ENCODE peak calls at places on chromosomes 6 and 20, in five cellular contexts. L is lower leg skin, O is K562, E is tibial nerve, J is body of pancreas. X is an unnamed sample.

GRCh38 chr6:56775498-56776166 is 132.9 kb upstream of the DST start:
- DNase-seq in L (no peak), O (no peak), E (no peak), J (no peak), X (no peak)

GRCh38 chr6:5412017-5412416 is 150.7 kb downstream of the FARS2 start:
- DNase-seq in L (no peak), O (no peak), E (no peak), J (no peak), X (no peak)

GRCh38 chr20:2873747-2874041 is 413 bp downstream of the PTPRA start:
- DNase-seq in L (peak), O (peak), E (no peak), J (peak), X (peak)

GRCh38 chr6:15736023-15736696 is 73.3 kb upstream of the DTNBP1 start:
- DNase-seq in L (no peak), O (peak), E (no peak), J (peak), X (no peak)

GRCh38 chr6:150191809-150192208 is 49.0 kb downstream of the PPP1R14C start:
- DNase-seq in L (no peak), O (no peak), E (no peak), J (no peak), X (no peak)

GRCh38 chr20:16821211-16822089 is 73.3 kb downstream of the OTOR start:
- DNase-seq in L (no peak), O (peak), E (no peak), J (no peak), X (no peak)

GRCh38 chr6:51322505-51322904 is 503.8 kb downstream of the TFAP2B start:
- DNase-seq in L (no peak), O (no peak), E (no peak), J (no peak), X (no peak)

GRCh38 chr20:38134427-38135281 is 30.4 kb downstream of the TGM2 start:
- DNase-seq in L (no peak), O (peak), E (no peak), J (no peak), X (no peak)

GRCh38 chr6:75563032-75563431 is 38.6 kb upstream of the SENP6 start:
- DNase-seq in L (no peak), O (no peak), E (no peak), J (no peak), X (no peak)

GRCh38 chr6:34157851-34158250 is 12.0 kb upstream of the GRM4 start:
- DNase-seq in L (no peak), O (no peak), E (no peak), J (no peak), X (peak)

GRCh38 chr6:117840541-117840983 is 66.5 kb upstream of the SLC35F1 start:
- DNase-seq in L (no peak), O (peak), E (no peak), J (no peak), X (no peak)

GRCh38 chr6:158560787-158561246 is 926 bp downstream of the TMEM181 start:
- DNase-seq in L (no peak), O (no peak), E (no peak), J (peak), X (peak)

GRCh38 chr6:166586424-166587156 is at the start of gene RAMACL:
- DNase-seq in L (no peak), O (peak), E (no peak), J (peak), X (no peak)

GRCh38 chr6:65538644-65539043 is 168.4 kb downstream of the EYS start:
- DNase-seq in L (no peak), O (no peak), E (no peak), J (no peak), X (no peak)

GRCh38 chr20:36890586-36890985 is 14.6 kb downstream of the TLDC2 start:
- DNase-seq in L (no peak), O (no peak), E (no peak), J (no peak), X (no peak)

GRCh38 chr6:32196682-32197616 is 4.5 kb upstream of the GPSM3 start:
- DNase-seq in L (no peak), O (peak), E (peak), J (peak), X (no peak)

GRCh38 chr20:24109008-24109407 is 120.4 kb upstream of the GGTLC1 start:
- DNase-seq in L (no peak), O (peak), E (no peak), J (no peak), X (no peak)

GRCh38 chr20:46220808-46221207 is 87.5 kb downstream of the CDH22 start:
- DNase-seq in L (no peak), O (peak), E (no peak), J (peak), X (no peak)

GRCh38 chr6:37308084-37308817 is 45.5 kb upstream of the RNF8 start:
- DNase-seq in L (no peak), O (no peak), E (no peak), J (peak), X (no peak)

GRCh38 chr6:136347847-136348246 is 58.2 kb upstream of the BCLAF1 start:
- DNase-seq in L (peak), O (no peak), E (peak), J (no peak), X (peak)

GRCh38 chr6:7664003-7664402 is 61.9 kb upstream of the BMP6 start:
- DNase-seq in L (no peak), O (no peak), E (no peak), J (no peak), X (no peak)

GRCh38 chr20:41395669-41396664 is 29.3 kb upstream of the EMILIN3 start:
- DNase-seq in L (no peak), O (no peak), E (no peak), J (no peak), X (no peak)

GRCh38 chr20:44720994-44721784 is 6.0 kb downstream of the CCN5 start:
- DNase-seq in L (no peak), O (no peak), E (no peak), J (peak), X (no peak)

GRCh38 chr6:71123051-71123450 is 165.6 kb upstream of the OGFRL1 start:
- DNase-seq in L (no peak), O (no peak), E (no peak), J (no peak), X (no peak)

GRCh38 chr6:36029464-36029863 is 1.9 kb downstream of the MAPK14 start:
- DNase-seq in L (no peak), O (no peak), E (no peak), J (no peak), X (no peak)

GRCh38 chr6:74577619-74578018 is 628.2 kb downstream of the COL12A1 start:
- DNase-seq in L (no peak), O (no peak), E (no peak), J (no peak), X (no peak)

GRCh38 chr6:100346203-100346602 is 118.5 kb downstream of the SIM1 start:
- DNase-seq in L (no peak), O (no peak), E (no peak), J (no peak), X (no peak)

GRCh38 chr20:13006825-13007224 is 1.9 kb upstream of the SPTLC3 start:
- DNase-seq in L (no peak), O (no peak), E (no peak), J (no peak), X (no peak)

DNA sequence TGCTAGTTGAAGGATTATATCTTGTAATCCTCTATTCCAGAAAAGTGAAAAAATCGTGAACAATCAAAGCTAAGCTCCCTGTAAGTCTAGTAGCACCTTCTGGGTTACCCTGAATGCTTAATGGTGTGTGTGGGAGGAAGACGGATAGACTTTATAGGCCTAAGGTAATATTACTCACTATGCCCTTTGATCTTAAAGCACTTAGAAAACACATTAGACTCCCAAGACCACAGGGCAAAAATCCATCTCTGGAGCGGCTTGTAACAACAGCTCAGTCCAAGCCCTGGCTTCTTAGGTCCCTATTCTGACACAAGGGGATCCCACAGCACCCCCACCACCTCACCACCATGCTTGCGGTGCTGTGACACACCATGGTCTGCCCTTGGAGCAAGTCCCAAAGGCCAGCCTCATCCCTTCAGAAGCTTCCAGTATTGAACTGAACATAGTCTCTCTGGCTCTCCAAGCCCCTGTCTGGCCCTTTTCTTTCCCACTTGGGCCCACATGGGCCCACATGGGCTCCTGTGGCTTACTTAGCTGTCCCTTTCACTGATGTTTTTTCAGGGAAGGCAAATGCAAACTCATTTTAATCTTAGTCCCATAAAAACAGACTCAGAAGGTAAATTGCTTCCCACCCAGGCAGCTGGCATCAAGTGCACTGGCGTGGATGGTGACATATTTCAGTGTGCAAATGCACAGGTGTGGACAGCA is 28.3 kb downstream of the C6orf132 start:
- DNase-seq in L (no peak), O (no peak), E (no peak), J (no peak), X (no peak)
- TF ChIP-seq POLR2A in L (no peak), O (no peak), E (no peak), J (no peak), X (no peak)

GRCh38 chr20:57159193-57159851 is 107.1 kb downstream of the BMP7 start:
- DNase-seq in L (no peak), O (no peak), E (no peak), J (no peak), X (no peak)
- TF ChIP-seq POLR2A in L (no peak), O (no peak), E (no peak), J (no peak), X (no peak)

DNA sequence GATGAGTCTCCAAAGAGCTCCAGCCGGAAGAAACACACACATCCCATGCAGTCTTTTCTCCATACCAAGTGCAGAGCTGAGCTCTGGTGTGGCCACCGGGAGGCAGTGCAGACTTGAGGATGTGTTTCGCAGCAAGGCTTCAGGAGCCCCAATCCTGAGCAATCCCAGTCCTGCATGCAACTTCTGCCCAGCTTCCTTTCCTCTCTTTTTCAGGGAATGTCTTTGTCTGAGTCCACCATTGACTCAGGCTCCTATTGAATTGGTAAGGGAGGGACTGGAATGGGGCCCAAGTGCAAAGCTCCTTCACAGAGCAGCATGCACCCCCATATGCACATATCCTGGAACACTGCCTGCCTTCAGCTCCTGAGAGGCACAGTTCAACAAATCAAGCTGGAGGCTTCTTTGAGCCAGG is 50.5 kb upstream of the ASIP start:
- DNase-seq in L (peak), O (peak), E (peak), J (peak), X (no peak)
- TF ChIP-seq POLR2A in L (no peak), O (no peak), E (no peak), J (no peak), X (no peak)

GRCh38 chr6:28383235-28384142 is 16.1 kb downstream of the ZSCAN12 start:
- DNase-seq in L (peak), O (peak), E (peak), J (peak), X (peak)
- TF ChIP-seq POLR2A in L (no peak), O (peak), E (no peak), J (peak), X (no peak)